ENCODE peak calls at places on chromosomes 7 and 10, in six cellular contexts. P, G, L, D, E and A are unnamed samples. For H3K4me1, the result is how much of the 10 kb centered on the place peaks cover.

GRCh38 chr10:132619927-132620326 is 82.3 kb downstream of the INPP5A start:
- DNase-seq in D (no peak), L (no peak), E (no peak), G (no peak), P (no peak), A (no peak)

GRCh38 chr10:42980553-42981357 is 96.1 kb upstream of the RET start:
- DNase-seq in D (no peak), L (no peak), P (no peak), E (no peak), G (no peak), A (no peak)

GRCh38 chr7:150756858-150757257 is 19.6 kb downstream of the GIMAP5 start:
- DNase-seq in E (no peak), G (peak), D (no peak), L (no peak), P (no peak), A (no peak)

GRCh38 chr7:1664711-1665591 is 5.1 kb upstream of the ELFN1 start:
- DNase-seq in G (peak), P (peak), L (peak), E (no peak), D (peak), A (no peak)

GRCh38 chr10:24503627-24504320 is 219.9 kb downstream of the ARHGAP21 start:
- DNase-seq in P (peak), L (peak), G (peak), E (peak), D (peak), A (no peak)

GRCh38 chr7:64875258-64875657 is 27.8 kb upstream of the ZNF273 start:
- DNase-seq in L (no peak), D (no peak), P (no peak), G (no peak), E (no peak), A (no peak)

GRCh38 chr10:112242769-112243168 is 40.4 kb upstream of the TECTB start:
- DNase-seq in E (no peak), L (no peak), D (no peak), G (no peak), P (no peak), A (no peak)

GRCh38 chr10:75493464-75493863 is 62.0 kb downstream of the LRMDA start:
- DNase-seq in D (no peak), G (no peak), P (no peak), L (no peak), E (no peak), A (no peak)

GRCh38 chr7:34277016-34277800 is 371.9 kb downstream of the BMPER start:
- DNase-seq in D (no peak), P (peak), E (no peak), G (no peak), L (no peak), A (no peak)

GRCh38 chr7:138982204-138982623 is 1.0 kb upstream of the KIAA1549 start:
- DNase-seq in G (no peak), P (no peak), D (no peak), L (peak), E (no peak), A (no peak)

GRCh38 chr10:127580822-127581221 is 31.7 kb downstream of the NPS start:
- DNase-seq in G (no peak), E (no peak), L (no peak), P (no peak), D (no peak), A (no peak)

GRCh38 chr10:34112431-34112830 is 702.7 kb downstream of the PARD3 start:
- DNase-seq in E (no peak), D (no peak), G (no peak), L (no peak), P (peak), A (no peak)

GRCh38 chr10:106577266-106577665 is 587.2 kb downstream of the SORCS1 start:
- DNase-seq in P (peak), D (no peak), E (peak), G (no peak), L (peak), A (no peak)

GRCh38 chr10:43305881-43306280 is 39.0 kb upstream of the RASGEF1A start:
- DNase-seq in G (no peak), E (no peak), P (no peak), D (no peak), L (peak), A (no peak)

GRCh38 chr10:31419394-31420063 is 100.5 kb downstream of the ZEB1 start:
- DNase-seq in L (no peak), P (peak), G (no peak), D (no peak), E (no peak), A (no peak)

GRCh38 chr10:121188005-121188404 is 336.8 kb downstream of the WDR11 start:
- DNase-seq in P (no peak), D (no peak), E (no peak), L (no peak), G (no peak), A (no peak)

GRCh38 chr7:147859486-147859885 is 731.1 kb upstream of the C7orf33 start:
- DNase-seq in P (no peak), E (no peak), G (no peak), L (no peak), D (no peak), A (no peak)

GRCh38 chr10:77201135-77202111 is 436.2 kb downstream of the KCNMA1 start:
- DNase-seq in G (no peak), P (peak), L (no peak), D (no peak), E (no peak), A (no peak)

GRCh38 chr10:95373660-95374059 is 82.9 kb upstream of the PDLIM1 start:
- DNase-seq in D (no peak), L (no peak), E (no peak), G (no peak), P (no peak), A (no peak)

GRCh38 chr7:29611941-29612527 is 48.4 kb downstream of the PRR15 start:
- DNase-seq in L (no peak), P (no peak), D (no peak), E (no peak), G (no peak), A (no peak)

GRCh38 chr10:607545-608196 is 81.8 kb downstream of the DIP2C start:
- DNase-seq in G (no peak), P (no peak), E (no peak), D (no peak), L (no peak), A (no peak)

GRCh38 chr7:151690597-151690996 is 170.9 kb upstream of the RHEB start:
- DNase-seq in P (peak), G (no peak), L (no peak), E (no peak), D (no peak), A (no peak)

GRCh38 chr10:114767589-114768393 is 53.8 kb upstream of the FHIP2A start:
- DNase-seq in L (no peak), G (no peak), D (no peak), P (peak), E (no peak), A (no peak)

GRCh38 chr7:28037220-28038010 is 143.2 kb downstream of the JAZF1 start:
- DNase-seq in G (no peak), P (peak), D (no peak), L (peak), E (peak), A (no peak)

GRCh38 chr7:13538669-13539068 is 450.8 kb downstream of the ETV1 start:
- DNase-seq in L (no peak), P (peak), E (no peak), D (no peak), G (no peak), A (no peak)

GRCh38 chr7:138738551-138739335 is 37.6 kb upstream of the SVOPL start:
- DNase-seq in P (peak), E (peak), D (peak), L (peak), G (peak), A (peak)

GRCh38 chr10:63503395-63503794 is 17.8 kb upstream of the REEP3 start:
- DNase-seq in L (no peak), P (no peak), D (no peak), E (no peak), G (no peak), A (no peak)

GRCh38 chr10:43227911-43228782 is 38.7 kb downstream of the RASGEF1A start:
- DNase-seq in G (no peak), D (no peak), P (no peak), E (no peak), L (no peak), A (no peak)

GRCh38 chr7:152459724-152460251 is 24.0 kb upstream of the KMT2C start:
- DNase-seq in D (peak), L (no peak), E (no peak), P (peak), G (no peak), A (no peak)

GRCh38 chr10:6987536-6987945 is 407.5 kb upstream of the PRKCQ start:
- DNase-seq in P (no peak), D (no peak), G (no peak), E (no peak), L (no peak), A (no peak)

DNA sequence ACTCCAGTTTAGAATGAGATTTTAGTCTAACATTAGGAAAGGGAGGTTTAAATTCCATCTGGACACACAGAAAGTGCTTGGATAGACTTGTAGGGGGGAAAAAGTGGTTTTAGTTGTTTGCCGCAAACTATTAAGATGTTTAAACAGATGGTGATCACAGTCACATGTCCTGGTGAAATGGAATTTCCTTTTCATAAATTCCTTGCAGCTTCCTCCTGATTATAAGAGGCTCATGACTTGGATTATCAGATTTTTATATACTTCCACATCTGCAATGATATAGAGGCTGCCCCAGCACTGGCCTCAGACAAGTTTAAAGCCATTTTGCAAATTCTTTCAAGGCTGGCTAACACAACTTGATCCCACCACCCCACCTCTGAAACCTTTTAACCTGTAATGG is 106.4 kb upstream of the ARMC3 start:
- DNase-seq in D (no peak), L (no peak), P (peak), G (no peak), E (no peak), A (no peak)
- H3K4me1 ChIP-seq in D (under half), L (under half), P (under half), G (under half), E (under half), A (under half)

GRCh38 chr10:28879875-28880381 is 202.6 kb downstream of the BAMBI start:
- DNase-seq in L (no peak), G (no peak), D (peak), E (no peak), P (no peak), A (no peak)

GRCh38 chr10:28878236-28878970 is 201.1 kb downstream of the BAMBI start:
- DNase-seq in E (no peak), D (no peak), L (no peak), P (no peak), G (no peak), A (no peak)

GRCh38 chr10:28883741-28884443 is 206.6 kb downstream of the BAMBI start:
- DNase-seq in D (no peak), E (no peak), G (no peak), L (peak), P (no peak), A (no peak)

GRCh38 chr10:28881483-28881882 is 204.2 kb downstream of the BAMBI start:
- DNase-seq in P (peak), G (no peak), D (no peak), L (no peak), E (no peak), A (no peak)

DNA sequence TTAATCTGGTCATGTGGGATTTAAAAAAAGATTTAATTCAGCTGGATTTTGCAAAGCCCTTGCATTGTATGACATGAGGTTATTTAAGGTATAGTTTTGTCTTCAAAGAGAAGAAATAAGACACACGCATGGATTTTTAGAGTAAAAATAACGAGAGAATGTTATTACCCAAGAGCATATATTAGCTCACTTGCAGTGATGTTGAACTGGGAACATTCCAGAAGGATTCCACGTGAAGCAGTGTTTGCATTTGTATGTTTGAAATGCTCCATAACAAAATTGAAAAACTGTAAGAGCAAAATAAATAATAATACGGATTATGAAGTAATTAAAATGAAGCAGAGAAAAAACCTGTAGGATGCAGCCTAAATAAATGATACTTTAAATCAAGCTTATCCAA is 203.2 kb downstream of the BAMBI start:
- DNase-seq in D (no peak), E (no peak), G (no peak), L (no peak), P (no peak), A (no peak)
- H3K4me3 ChIP-seq in D (peak), E (no peak), G (no peak), L (no peak), P (no peak), A (no peak)

GRCh38 chr10:101292194-101293006 is 61.6 kb upstream of the BTRC start:
- DNase-seq in D (peak), E (no peak), G (no peak), L (no peak), P (no peak), A (no peak)
- H3K27ac ChIP-seq in D (peak), E (no peak), G (no peak), L (peak), P (no peak), A (no peak)

DNA sequence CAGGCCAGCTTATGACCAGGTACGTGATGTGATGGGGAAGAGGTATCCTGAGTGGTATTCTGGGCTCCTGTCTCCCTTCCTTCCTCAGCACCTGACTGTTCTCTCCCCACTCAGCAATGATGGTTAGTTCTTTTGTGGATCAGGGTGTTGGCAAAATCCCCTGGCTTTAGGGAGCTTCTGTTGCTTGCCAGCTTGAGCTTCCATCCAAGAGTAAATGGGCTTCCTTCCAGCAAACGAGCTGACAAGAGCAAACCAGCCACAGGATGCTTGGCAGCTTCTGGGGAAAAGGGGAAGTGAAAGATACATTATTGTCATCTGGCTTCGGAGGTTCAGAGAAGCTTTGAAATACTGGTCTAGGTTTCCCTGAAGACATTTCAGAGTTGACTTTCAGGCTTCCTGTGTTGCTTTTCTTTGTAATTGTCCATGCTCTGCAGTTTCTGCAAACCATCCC is 5.2 kb downstream of the DUSP5 start:
- DNase-seq in L (peak), E (no peak), G (peak), P (peak), D (peak), A (no peak)
- H3K4me1 ChIP-seq in L (half or more), E (under half), G (half or more), P (under half), D (half or more), A (half or more)